ENCODE peak calls at places on chromosome 3, in four cellular contexts. D is K562, V is GM12878, C is GM12891. T is an unnamed sample.

GRCh38 chr3:134065836-134066538 is 36.3 kb upstream of the SLCO2A1 start:
- DNase-seq in D (no peak), V (no peak), C (no peak), T (no peak)

GRCh38 chr3:15097889-15098288 is 1.1 kb downstream of the RBSN start:
- DNase-seq in V (peak; percentile 51), C (no peak), D (no peak), T (peak; percentile 68)

GRCh38 chr3:12991481-12991837 is 81.8 kb downstream of the IQSEC1 start:
- DNase-seq in C (no peak), D (no peak), V (no peak), T (no peak)

GRCh38 chr3:101791778-101792177 is 12.8 kb downstream of the NXPE3 start:
- DNase-seq in V (peak; percentile 91), D (no peak), C (no peak), T (no peak)

GRCh38 chr3:134922866-134923265 is 127.8 kb downstream of the EPHB1 start:
- DNase-seq in V (no peak), C (no peak), D (no peak), T (no peak)

GRCh38 chr3:100103558-100104441 is 10.5 kb downstream of the FILIP1L start:
- DNase-seq in V (peak; percentile 56), C (no peak), D (no peak), T (no peak)

GRCh38 chr3:196735751-196736150 is 3.9 kb upstream of the PAK2 start:
- DNase-seq in D (no peak), V (no peak), C (no peak), T (no peak)

GRCh38 chr3:188712257-188712924 is 459.4 kb upstream of the TPRG1 start:
- DNase-seq in D (no peak), V (no peak), C (no peak), T (peak; percentile 76)

GRCh38 chr3:161265916-161266571 is 44.9 kb downstream of the NMD3 start:
- DNase-seq in C (no peak), V (no peak), D (no peak), T (no peak)

GRCh38 chr3:179840985-179841384 is 188.1 kb downstream of the USP13 start:
- DNase-seq in V (no peak), C (no peak), D (no peak), T (no peak)

GRCh38 chr3:69290006-69290405 is 95.9 kb downstream of the FRMD4B start:
- DNase-seq in C (no peak), V (no peak), D (no peak), T (no peak)

GRCh38 chr3:57917611-57918010 is 90.6 kb upstream of the FLNB start:
- DNase-seq in C (no peak), V (no peak), D (no peak), T (no peak)

GRCh38 chr3:31567036-31567435 is 34.3 kb downstream of the STT3B start:
- DNase-seq in D (peak; percentile 45), V (no peak), C (no peak), T (no peak)

GRCh38 chr3:45317710-45318109 is 70.7 kb upstream of the LARS2 start:
- DNase-seq in D (no peak), V (no peak), C (no peak), T (no peak)

GRCh38 chr3:81910244-81910852 is 148.9 kb upstream of the GBE1 start:
- DNase-seq in C (peak; percentile 0), V (peak; percentile 21), D (peak; percentile 34), T (peak; percentile 16)

GRCh38 chr3:30681276-30682211 is 75.1 kb downstream of the TGFBR2 start:
- DNase-seq in V (no peak), C (no peak), D (no peak), T (no peak)

GRCh38 chr3:46681387-46681786 is 12.1 kb downstream of the ALS2CL start:
- DNase-seq in V (no peak), C (no peak), D (no peak), T (no peak)

GRCh38 chr3:177427096-177427495 is 229.8 kb upstream of the TBL1XR1 start:
- DNase-seq in D (no peak), V (peak; percentile 84), C (no peak), T (no peak)

GRCh38 chr3:107525101-107525953 is 2.6 kb downstream of the BBX start:
- DNase-seq in V (no peak), C (peak; percentile 10), D (no peak), T (peak; percentile 43)

GRCh38 chr3:65751123-65751700 is 287.5 kb downstream of the MAGI1 start:
- DNase-seq in D (peak; percentile 35), V (no peak), C (no peak), T (no peak)

GRCh38 chr3:194134231-194134756 is 1.7 kb upstream of the HES1 start:
- DNase-seq in C (no peak), V (no peak), D (peak; percentile 72), T (peak; percentile 52)

GRCh38 chr3:113297741-113298320 is 86.5 kb downstream of the BOC start:
- DNase-seq in V (no peak), C (no peak), D (no peak), T (no peak)

GRCh38 chr3:42502429-42503250 is at the start of gene VIPR1:
- DNase-seq in V (no peak), D (peak; percentile 100), C (peak; percentile 93), T (peak; percentile 52)

GRCh38 chr3:131299836-131300235 is 81.7 kb upstream of the NUDT16 start:
- DNase-seq in D (no peak), V (no peak), C (no peak), T (no peak)

GRCh38 chr3:127063916-127064315 is 81.0 kb downstream of the PLXNA1 start:
- DNase-seq in C (no peak), V (no peak), D (no peak), T (no peak)

GRCh38 chr3:156892701-156893100 is 66.5 kb downstream of the LEKR1 start:
- DNase-seq in V (no peak), D (no peak), C (no peak), T (no peak)

GRCh38 chr3:178637802-178638201 is 101.6 kb downstream of the KCNMB2 start:
- DNase-seq in V (no peak), D (no peak), C (no peak), T (no peak)

GRCh38 chr3:158723991-158724390 is 8.3 kb downstream of the RARRES1 start:
- DNase-seq in D (no peak), C (no peak), V (no peak), T (no peak)

GRCh38 chr3:158717576-158717975 is 14.7 kb downstream of the RARRES1 start:
- DNase-seq in D (no peak), C (no peak), V (no peak), T (no peak)

GRCh38 chr3:158722108-158722507 is 10.1 kb downstream of the RARRES1 start:
- DNase-seq in C (no peak), D (no peak), V (no peak), T (no peak)

GRCh38 chr3:158713094-158713499 is 19.2 kb downstream of the RARRES1 start:
- DNase-seq in C (no peak), V (no peak), D (no peak), T (peak; percentile 38)

DNA sequence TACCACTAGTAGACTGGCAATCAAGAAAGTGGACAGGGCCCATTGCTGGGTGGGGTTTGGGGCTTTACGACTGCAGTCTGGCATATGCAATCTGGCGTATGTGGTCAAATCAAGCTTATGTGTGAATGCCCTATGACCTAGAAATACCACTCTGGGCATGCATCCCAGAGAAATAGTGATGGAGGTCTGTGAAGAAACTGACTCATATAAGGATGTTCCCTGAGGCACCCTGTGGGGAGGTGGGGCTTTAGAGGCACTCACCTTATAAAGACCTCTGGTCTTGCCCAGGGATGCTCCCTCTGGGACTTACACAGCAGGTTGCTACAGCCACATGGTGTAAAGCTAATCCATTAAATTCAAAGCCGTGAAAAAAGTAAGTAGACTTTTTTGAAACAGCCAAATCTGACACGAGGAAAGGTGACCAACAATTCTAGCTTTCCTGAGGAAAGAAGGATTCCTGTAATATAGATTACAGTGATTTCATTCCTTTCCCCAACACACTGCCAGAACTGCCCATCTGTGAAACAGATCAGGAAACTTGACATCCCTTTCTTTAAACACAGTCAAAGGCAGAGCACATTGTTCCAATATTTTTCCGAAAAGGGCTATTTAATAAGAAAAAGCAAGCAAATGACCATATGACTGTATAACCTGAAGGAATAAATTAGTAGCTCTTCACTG is 13.6 kb downstream of the RARRES1 start:
- DNase-seq in C (no peak), V (no peak), D (no peak), T (no peak)
- TF ChIP-seq SPI1 in C (no peak), V (no peak), D (no peak), T (no peak)

GRCh38 chr3:52829906-52830463 is 487 bp downstream of the ITIH4 start:
- DNase-seq in D (no peak), C (no peak), V (no peak), T (no peak)

GRCh38 chr3:52830535-52831258 is at the start of gene ITIH4:
- DNase-seq in V (no peak), D (peak; percentile 43), C (no peak), T (no peak)

GRCh38 chr3:52829482-52829881 is 990 bp downstream of the ITIH4 start:
- DNase-seq in D (no peak), V (no peak), C (no peak), T (no peak)

GRCh38 chr3:52833202-52833601 is 1.6 kb downstream of the MUSTN1 start:
- DNase-seq in C (no peak), V (no peak), D (no peak), T (no peak)

GRCh38 chr3:52831500-52832301 is 1.2 kb upstream of the ITIH4 start:
- DNase-seq in V (no peak), D (peak; percentile 65), C (no peak), T (peak; percentile 46)
- TF ChIP-seq SPI1 in V (no peak), D (no peak), C (no peak), T (no peak)

GRCh38 chr3:37170513-37170912 is 3.9 kb downstream of the LRRFIP2 start:
- DNase-seq in V (no peak), C (no peak), D (no peak), T (no peak)

GRCh38 chr3:37173806-37174205 is 576 bp downstream of the LRRFIP2 start:
- DNase-seq in C (no peak), D (no peak), V (no peak), T (no peak)

GRCh38 chr3:37168896-37169295 is 5.5 kb downstream of the LRRFIP2 start:
- DNase-seq in C (no peak), V (no peak), D (no peak), T (no peak)

GRCh38 chr3:37170097-37170496 is 4.3 kb downstream of the LRRFIP2 start:
- DNase-seq in V (no peak), C (no peak), D (no peak), T (no peak)

DNA sequence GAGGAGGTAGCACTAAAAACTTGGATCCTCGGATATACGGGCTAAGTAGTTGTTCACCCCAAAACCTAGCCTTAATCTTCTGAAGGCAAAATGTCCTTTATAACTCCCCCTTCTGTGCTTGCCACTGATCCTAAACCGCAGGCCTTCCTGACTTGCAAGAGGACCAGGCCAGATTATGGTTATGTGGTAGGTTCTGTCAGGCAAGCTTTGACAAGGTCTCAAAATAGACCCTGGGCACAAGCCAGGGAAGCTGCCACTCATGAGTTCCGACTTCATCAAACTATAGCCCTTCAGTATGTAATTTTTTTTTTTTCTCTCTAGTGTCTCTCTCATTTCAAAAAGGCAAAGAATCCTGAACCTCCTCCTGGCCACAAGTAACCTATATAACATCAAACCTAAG is 3.2 kb downstream of the LRRFIP2 start:
- DNase-seq in D (no peak), V (no peak), C (no peak), T (no peak)
- TF ChIP-seq SPI1 in D (no peak), V (no peak), C (no peak), T (no peak)

DNA sequence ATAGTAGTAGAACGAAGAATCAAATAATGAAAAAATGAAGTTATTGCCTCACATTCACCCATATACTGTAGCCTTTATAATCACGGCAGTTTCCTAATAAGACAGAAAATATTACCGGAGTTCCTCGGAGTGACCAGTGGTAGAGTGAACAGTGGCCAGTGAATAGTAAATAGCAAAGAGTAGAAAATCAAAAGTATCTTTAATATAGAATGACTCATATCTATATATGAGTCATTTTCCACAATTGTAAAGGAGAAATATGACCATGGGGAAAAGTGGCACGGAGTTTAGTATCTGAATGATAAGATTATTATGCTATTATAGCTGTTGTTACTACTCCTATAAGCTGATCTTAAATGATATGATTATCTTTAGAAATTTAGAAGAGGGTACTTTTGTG is 38.5 kb downstream of the ZBTB20 start:
- DNase-seq in V (no peak), D (no peak), C (no peak), T (no peak)
- TF ChIP-seq SPI1 in V (no peak), D (no peak), C (no peak), T (no peak)